ENCODE peak calls at places on chromosomes 3 and 15, in eight cellular contexts. One of them, this sample, is unnamed.
A peak's percentile ranks its signal among the peaks of the same experiment; 100 is the strongest.

GRCh38 chr15:38819343-38819858 is 254.8 kb upstream of the RASGRP1 start:
- DNase-seq in activated CD4-positive, alpha-beta T cell treated with anti-CD3 and anti-CD28 coated beads for 48 hours: no peak
- DNase-seq in heart right ventricle: no peak
- DNase-seq in NCI-H1092: no peak
- DNase-seq in activated T-helper 9 cell treated with anti-CD3 and anti-CD28 coated beads, Interleukin-2, amount 50 U/mL, for 16 hours: no peak
- DNase-seq in activated T-helper 1 cell treated with anti-CD3 and anti-CD28 coated beads, Interleukin-2, amount 50 U/mL, for 16 hours: no peak
- DNase-seq in RPMI7951: no peak
- DNase-seq in head of caudate nucleus: no peak
- DNase-seq in this sample: no peak

GRCh38 chr15:65516997-65517865 is at the start of gene DPP8:
- DNase-seq in activated T-helper 9 cell treated with anti-CD3 and anti-CD28 coated beads, Interleukin-2, amount 50 U/mL, for 16 hours: peak; percentile 91
- DNase-seq in head of caudate nucleus: peak; percentile 95
- DNase-seq in RPMI7951: peak; percentile 95
- DNase-seq in activated CD4-positive, alpha-beta T cell treated with anti-CD3 and anti-CD28 coated beads for 48 hours: peak; percentile 97
- DNase-seq in NCI-H1092: peak; percentile 79
- DNase-seq in heart right ventricle: peak; percentile 93
- DNase-seq in activated T-helper 1 cell treated with anti-CD3 and anti-CD28 coated beads, Interleukin-2, amount 50 U/mL, for 16 hours: peak; percentile 94
- DNase-seq in this sample: peak; percentile 93

GRCh38 chr15:58190419-58190818 is 52.2 kb downstream of the AQP9 start:
- DNase-seq in NCI-H1092: no peak
- DNase-seq in head of caudate nucleus: no peak
- DNase-seq in activated CD4-positive, alpha-beta T cell treated with anti-CD3 and anti-CD28 coated beads for 48 hours: no peak
- DNase-seq in activated T-helper 9 cell treated with anti-CD3 and anti-CD28 coated beads, Interleukin-2, amount 50 U/mL, for 16 hours: no peak
- DNase-seq in RPMI7951: peak; percentile 33
- DNase-seq in heart right ventricle: no peak
- DNase-seq in activated T-helper 1 cell treated with anti-CD3 and anti-CD28 coated beads, Interleukin-2, amount 50 U/mL, for 16 hours: no peak
- DNase-seq in this sample: no peak

GRCh38 chr15:89472785-89473256 is 23.6 kb downstream of the RHCG start:
- DNase-seq in head of caudate nucleus: peak; percentile 45
- DNase-seq in NCI-H1092: no peak
- DNase-seq in activated T-helper 9 cell treated with anti-CD3 and anti-CD28 coated beads, Interleukin-2, amount 50 U/mL, for 16 hours: no peak
- DNase-seq in RPMI7951: peak; percentile 35
- DNase-seq in activated CD4-positive, alpha-beta T cell treated with anti-CD3 and anti-CD28 coated beads for 48 hours: peak; percentile 73
- DNase-seq in activated T-helper 1 cell treated with anti-CD3 and anti-CD28 coated beads, Interleukin-2, amount 50 U/mL, for 16 hours: no peak
- DNase-seq in heart right ventricle: peak; percentile 17
- DNase-seq in this sample: peak; percentile 76

GRCh38 chr3:18211116-18211515 is 214.0 kb downstream of the SATB1 start:
- DNase-seq in activated T-helper 1 cell treated with anti-CD3 and anti-CD28 coated beads, Interleukin-2, amount 50 U/mL, for 16 hours: no peak
- DNase-seq in RPMI7951: peak; percentile 16
- DNase-seq in activated CD4-positive, alpha-beta T cell treated with anti-CD3 and anti-CD28 coated beads for 48 hours: no peak
- DNase-seq in heart right ventricle: no peak
- DNase-seq in activated T-helper 9 cell treated with anti-CD3 and anti-CD28 coated beads, Interleukin-2, amount 50 U/mL, for 16 hours: no peak
- DNase-seq in head of caudate nucleus: no peak
- DNase-seq in NCI-H1092: no peak
- DNase-seq in this sample: no peak

GRCh38 chr15:79960502-79961217 is 10.3 kb downstream of the BCL2A1 start:
- DNase-seq in activated T-helper 9 cell treated with anti-CD3 and anti-CD28 coated beads, Interleukin-2, amount 50 U/mL, for 16 hours: no peak
- DNase-seq in NCI-H1092: no peak
- DNase-seq in heart right ventricle: no peak
- DNase-seq in RPMI7951: no peak
- DNase-seq in activated CD4-positive, alpha-beta T cell treated with anti-CD3 and anti-CD28 coated beads for 48 hours: no peak
- DNase-seq in activated T-helper 1 cell treated with anti-CD3 and anti-CD28 coated beads, Interleukin-2, amount 50 U/mL, for 16 hours: no peak
- DNase-seq in head of caudate nucleus: no peak
- DNase-seq in this sample: no peak

GRCh38 chr15:29473621-29474105 is 204.0 kb upstream of the NSMCE3 start:
- DNase-seq in NCI-H1092: no peak
- DNase-seq in activated T-helper 1 cell treated with anti-CD3 and anti-CD28 coated beads, Interleukin-2, amount 50 U/mL, for 16 hours: no peak
- DNase-seq in activated CD4-positive, alpha-beta T cell treated with anti-CD3 and anti-CD28 coated beads for 48 hours: no peak
- DNase-seq in activated T-helper 9 cell treated with anti-CD3 and anti-CD28 coated beads, Interleukin-2, amount 50 U/mL, for 16 hours: no peak
- DNase-seq in RPMI7951: no peak
- DNase-seq in head of caudate nucleus: no peak
- DNase-seq in heart right ventricle: no peak
- DNase-seq in this sample: no peak

GRCh38 chr3:43349759-43350158 is 63.4 kb downstream of the SNRK start:
- DNase-seq in activated CD4-positive, alpha-beta T cell treated with anti-CD3 and anti-CD28 coated beads for 48 hours: no peak
- DNase-seq in head of caudate nucleus: no peak
- DNase-seq in activated T-helper 1 cell treated with anti-CD3 and anti-CD28 coated beads, Interleukin-2, amount 50 U/mL, for 16 hours: no peak
- DNase-seq in NCI-H1092: no peak
- DNase-seq in heart right ventricle: no peak
- DNase-seq in RPMI7951: no peak
- DNase-seq in activated T-helper 9 cell treated with anti-CD3 and anti-CD28 coated beads, Interleukin-2, amount 50 U/mL, for 16 hours: no peak
- DNase-seq in this sample: no peak

GRCh38 chr3:197749601-197750395 is at the start of gene FYTTD1:
- DNase-seq in activated CD4-positive, alpha-beta T cell treated with anti-CD3 and anti-CD28 coated beads for 48 hours: peak; percentile 87
- DNase-seq in activated T-helper 9 cell treated with anti-CD3 and anti-CD28 coated beads, Interleukin-2, amount 50 U/mL, for 16 hours: peak; percentile 85
- DNase-seq in NCI-H1092: peak; percentile 87
- DNase-seq in head of caudate nucleus: peak; percentile 97
- DNase-seq in activated T-helper 1 cell treated with anti-CD3 and anti-CD28 coated beads, Interleukin-2, amount 50 U/mL, for 16 hours: peak; percentile 73
- DNase-seq in heart right ventricle: peak; percentile 89
- DNase-seq in RPMI7951: peak; percentile 89
- DNase-seq in this sample: peak; percentile 95

GRCh38 chr3:196179380-196180308 is 31.6 kb downstream of the ZDHHC19 start:
- DNase-seq in activated CD4-positive, alpha-beta T cell treated with anti-CD3 and anti-CD28 coated beads for 48 hours: peak; percentile 89
- DNase-seq in activated T-helper 9 cell treated with anti-CD3 and anti-CD28 coated beads, Interleukin-2, amount 50 U/mL, for 16 hours: peak; percentile 66
- DNase-seq in activated T-helper 1 cell treated with anti-CD3 and anti-CD28 coated beads, Interleukin-2, amount 50 U/mL, for 16 hours: peak; percentile 53
- DNase-seq in head of caudate nucleus: peak; percentile 72
- DNase-seq in heart right ventricle: no peak
- DNase-seq in RPMI7951: peak; percentile 81
- DNase-seq in NCI-H1092: peak; percentile 40
- DNase-seq in this sample: peak; percentile 68

GRCh38 chr3:166425900-166426611 is 588.8 kb upstream of the BCHE start:
- DNase-seq in activated CD4-positive, alpha-beta T cell treated with anti-CD3 and anti-CD28 coated beads for 48 hours: no peak
- DNase-seq in head of caudate nucleus: no peak
- DNase-seq in RPMI7951: no peak
- DNase-seq in activated T-helper 9 cell treated with anti-CD3 and anti-CD28 coated beads, Interleukin-2, amount 50 U/mL, for 16 hours: no peak
- DNase-seq in activated T-helper 1 cell treated with anti-CD3 and anti-CD28 coated beads, Interleukin-2, amount 50 U/mL, for 16 hours: no peak
- DNase-seq in heart right ventricle: no peak
- DNase-seq in NCI-H1092: no peak
- DNase-seq in this sample: no peak

This sample was measured in memory B cell.